ENCODE peak calls at places on chromosomes 4 and X, in eight cellular contexts. O, H, B, T, Z, V, P and E are unnamed samples.

GRCh38 chr4:37873383-37873782 is 17.5 kb upstream of the TBC1D1 start:
- DNase-seq in O (no peak), H (no peak), B (no peak), T (no peak), Z (no peak), V (peak), P (no peak), E (no peak)

GRCh38 chr4:57147335-57148060 is 37.3 kb upstream of the IGFBP7 start:
- DNase-seq in O (no peak), H (no peak), B (no peak), T (no peak), Z (no peak), V (no peak), P (no peak), E (no peak)

GRCh38 chr4:109910261-109910660 is 2.4 kb upstream of the EGF start:
- DNase-seq in O (no peak), H (no peak), B (no peak), T (no peak), Z (no peak), V (no peak), P (no peak), E (no peak)

GRCh38 chr4:168917150-168917779 is 92.8 kb downstream of the CBR4 start:
- DNase-seq in O (peak), H (no peak), B (no peak), T (no peak), Z (no peak), V (no peak), P (no peak), E (no peak)

GRCh38 chr4:67674098-67674497 is 26.9 kb downstream of the UBA6 start:
- DNase-seq in O (no peak), H (no peak), B (no peak), T (no peak), Z (no peak), V (no peak), P (no peak), E (no peak)

GRCh38 chr4:25590171-25590570 is 65.5 kb upstream of the SLC34A2 start:
- DNase-seq in O (no peak), H (no peak), B (no peak), T (no peak), Z (no peak), V (no peak), P (no peak), E (no peak)

GRCh38 chrX:135340827-135341226 is 31.5 kb downstream of the ETDC start:
- DNase-seq in O (peak), H (no peak), B (no peak), T (no peak), Z (no peak), V (no peak), P (no peak), E (no peak)

GRCh38 chr4:84750260-84750955 is 167.5 kb downstream of the CDS1 start:
- DNase-seq in O (peak), H (no peak), B (peak), T (no peak), Z (no peak), V (peak), P (no peak), E (no peak)

GRCh38 chr4:156475322-156475721 is 496.3 kb downstream of the PDGFC start:
- DNase-seq in O (no peak), H (no peak), B (peak), T (no peak), Z (no peak), V (no peak), P (no peak), E (no peak)